ENCODE peak calls at places on chromosomes 6 and 20, in four cellular contexts. K is bronchial epithelial cell, X is cardiac muscle cell, F is astrocyte of the spinal cord. I is an unnamed sample.
A peak's percentile ranks its signal among the peaks of the same experiment; 100 is the strongest.

GRCh38 chr6:45714795-45715507 is 300.7 kb downstream of the CLIC5 start:
- DNase-seq in K (peak; percentile 77), X (peak; percentile 91), F (peak; percentile 90), I (peak; percentile 63)

GRCh38 chr6:87918461-87918941 is 129.1 kb upstream of the SPACA1 start:
- DNase-seq in K (peak; percentile 25), X (no peak), F (no peak), I (no peak)

GRCh38 chr20:35886537-35886936 is 67.8 kb downstream of the SCAND1 start:
- DNase-seq in K (no peak), X (no peak), F (no peak), I (no peak)

GRCh38 chr20:53654932-53655674 is 61.5 kb upstream of the ZNF217 start:
- DNase-seq in K (peak; percentile 53), X (no peak), F (no peak), I (no peak)

GRCh38 chr6:6201200-6201599 is 119.3 kb downstream of the F13A1 start:
- DNase-seq in K (no peak), X (no peak), F (no peak), I (no peak)

GRCh38 chr20:47278907-47279348 is 77.6 kb downstream of the ZMYND8 start:
- DNase-seq in K (peak; percentile 21), X (peak; percentile 33), F (peak; percentile 45), I (no peak)

GRCh38 chr6:3628143-3628840 is 123.2 kb downstream of the PXDC1 start:
- DNase-seq in K (no peak), X (no peak), F (no peak), I (no peak)

GRCh38 chr20:4626228-4626627 is 95.5 kb upstream of the PRND start:
- DNase-seq in K (no peak), X (no peak), F (no peak), I (no peak)

GRCh38 chr20:57809661-57810172 is 99.9 kb upstream of the PMEPA1 start:
- DNase-seq in K (peak; percentile 43), X (no peak), F (no peak), I (no peak)

GRCh38 chr6:1663511-1663910 is 53.8 kb downstream of the FOXC1 start:
- DNase-seq in K (no peak), X (no peak), F (no peak), I (no peak)

GRCh38 chr6:155591741-155592140 is 136.1 kb upstream of the NOX3 start:
- DNase-seq in K (no peak), X (no peak), F (no peak), I (no peak)

GRCh38 chr6:112636650-112637260 is 289.6 kb downstream of the RFPL4B start:
- DNase-seq in K (peak; percentile 32), X (no peak), F (peak; percentile 79), I (peak; percentile 55)

GRCh38 chr6:127878115-127878514 is 22.7 kb downstream of the THEMIS start:
- DNase-seq in K (no peak), X (no peak), F (no peak), I (no peak)

GRCh38 chr6:127877231-127877630 is 23.6 kb downstream of the THEMIS start:
- DNase-seq in K (no peak), X (peak; percentile 6), F (no peak), I (no peak)

GRCh38 chr6:127880452-127880851 is 20.4 kb downstream of the THEMIS start:
- DNase-seq in K (no peak), X (no peak), F (no peak), I (no peak)

GRCh38 chr6:127879685-127880084 is 21.2 kb downstream of the THEMIS start:
- DNase-seq in K (no peak), X (peak; percentile 42), F (peak; percentile 15), I (no peak)
- H3K4me3 ChIP-seq in K (no peak overlapping the region), X (no peak overlapping the region), F (peak overlapping the region; percentile 6), I (peak overlapping the region; percentile 6)

DNA sequence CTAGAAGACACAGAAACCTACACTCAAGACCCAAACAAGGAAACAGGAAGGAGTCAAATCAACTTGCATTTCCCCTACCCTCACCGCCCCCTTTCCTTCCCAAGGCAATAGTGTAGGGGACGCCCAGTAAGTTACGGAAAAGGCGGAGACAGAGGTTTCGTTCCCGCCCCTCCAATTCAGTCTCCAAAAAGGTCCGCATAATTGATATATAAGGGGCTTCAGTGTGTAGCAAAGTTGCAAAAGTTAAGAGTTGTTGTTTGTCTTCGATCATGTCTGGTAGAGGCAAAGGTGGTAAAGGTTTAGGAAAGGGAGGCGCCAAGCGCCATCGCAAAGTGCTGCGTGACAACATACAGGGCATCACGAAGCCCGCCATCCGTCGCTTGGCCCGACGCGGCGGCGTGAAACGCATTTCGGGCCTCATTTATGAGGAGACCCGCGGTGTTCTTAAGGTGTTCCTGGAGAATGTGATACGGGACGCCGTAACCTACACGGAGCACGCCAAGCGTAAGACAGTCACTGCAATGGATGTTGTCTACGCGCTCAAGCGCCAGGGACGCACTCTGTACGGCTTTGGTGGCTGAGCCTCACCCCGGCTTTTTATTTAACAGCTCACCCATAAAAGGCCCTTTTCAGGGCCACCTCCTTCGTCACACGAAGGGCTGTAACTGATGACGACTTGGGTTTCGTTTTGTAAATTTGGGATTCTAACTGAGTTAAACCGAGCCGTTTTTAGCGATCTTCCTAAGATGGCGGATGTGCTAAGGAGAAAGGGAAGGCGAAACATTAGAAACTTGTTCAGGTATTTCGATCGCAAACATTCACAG is 124.6 kb upstream of the BTN3A2 start:
- DNase-seq in K (peak; percentile 55), X (peak; percentile 98), F (peak; percentile 94), I (peak; percentile 73)
- H3K4me3 ChIP-seq in K (peak overlapping the region; percentile 59), X (peak overlapping the region; percentile 46), F (peak overlapping the region; percentile 66), I (peak overlapping the region; percentile 66)

GRCh38 chr6:39035689-39036088 is 12.9 kb upstream of the GLP1R start:
- DNase-seq in K (no peak), X (no peak), F (no peak), I (no peak)
- H3K4me3 ChIP-seq in K (no peak overlapping the region), X (no peak overlapping the region), F (no peak overlapping the region), I (no peak overlapping the region)

DNA sequence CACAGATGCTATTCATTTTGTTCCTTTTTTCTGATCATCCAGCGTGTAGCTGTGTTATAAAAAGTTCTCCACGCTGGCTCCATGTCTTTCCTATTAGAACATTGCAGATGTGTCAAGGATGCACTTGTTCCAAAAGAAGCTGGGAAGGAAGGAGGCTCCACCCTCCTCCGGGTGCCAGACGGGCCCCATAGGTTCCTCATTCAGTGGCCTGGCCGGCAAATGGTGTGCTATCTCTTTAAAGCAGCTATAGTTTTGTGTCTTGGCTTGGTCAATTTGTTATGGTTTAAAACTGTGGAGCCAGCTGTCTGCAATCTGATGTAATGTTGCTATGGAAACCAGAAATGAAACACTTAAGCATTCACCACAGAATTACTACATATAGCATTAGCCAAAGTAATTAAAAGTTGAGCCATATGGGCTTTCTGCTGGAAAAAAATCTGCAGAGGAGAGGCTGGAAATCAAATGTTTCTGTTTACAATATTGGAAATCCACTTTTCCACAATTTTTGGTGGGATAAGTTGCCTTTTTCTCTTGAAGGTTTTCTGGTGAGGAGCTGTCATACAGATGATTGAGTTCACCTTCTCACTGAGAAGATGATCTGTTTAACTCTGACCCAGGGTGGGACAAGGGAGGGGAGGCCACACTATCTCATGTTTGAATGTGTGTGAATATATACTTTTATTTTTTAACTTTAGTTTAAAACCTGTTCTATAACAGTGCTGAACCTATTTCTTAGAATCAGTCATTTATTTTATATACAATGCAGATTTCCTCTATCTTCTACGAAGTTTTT is 167.3 kb downstream of the SASH1 start:
- DNase-seq in K (peak; percentile 59), X (peak; percentile 96), F (peak; percentile 98), I (peak; percentile 96)
- H3K4me3 ChIP-seq in K (no peak overlapping the region), X (no peak overlapping the region), F (peak overlapping the region; percentile 62), I (peak overlapping the region; percentile 44)

DNA sequence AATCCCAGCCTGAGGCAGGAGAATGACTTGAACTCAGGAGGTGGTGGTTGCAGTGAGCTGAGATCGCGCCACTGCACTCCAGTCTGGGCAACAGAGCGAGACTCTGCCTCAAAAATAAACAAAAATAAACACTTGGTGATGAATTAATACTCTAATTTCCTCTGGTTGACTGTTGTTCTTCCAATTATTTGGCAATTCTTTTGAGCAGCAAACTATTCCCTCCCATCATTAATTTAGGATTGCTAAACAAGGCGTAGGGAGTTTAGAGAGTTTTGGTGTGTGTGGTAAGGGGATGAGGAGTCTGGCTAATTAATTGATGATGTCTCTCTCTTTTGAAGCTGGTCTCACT is 2.7 kb upstream of the ID1 start:
- DNase-seq in K (no peak), X (no peak), F (no peak), I (no peak)
- H3K4me3 ChIP-seq in K (no peak overlapping the region), X (no peak overlapping the region), F (no peak overlapping the region), I (no peak overlapping the region)

GRCh38 chr6:159985296-159985940 is 16.5 kb downstream of the IGF2R start:
- DNase-seq in K (no peak), X (peak; percentile 60), F (no peak), I (no peak)

GRCh38 chr6:159982726-159983506 is 14.0 kb downstream of the IGF2R start:
- DNase-seq in K (no peak), X (peak; percentile 88), F (peak; percentile 30), I (no peak)

GRCh38 chr6:159981591-159982245 is 12.8 kb downstream of the IGF2R start:
- DNase-seq in K (no peak), X (peak; percentile 88), F (peak; percentile 84), I (no peak)

GRCh38 chr6:159984268-159984786 is 15.4 kb downstream of the IGF2R start:
- DNase-seq in K (peak; percentile 91), X (peak; percentile 91), F (peak; percentile 84), I (peak; percentile 53)

GRCh38 chr6:159983641-159984080 is 14.8 kb downstream of the IGF2R start:
- DNase-seq in K (no peak), X (peak; percentile 69), F (peak; percentile 61), I (no peak)
- H3K4me3 ChIP-seq in K (no peak overlapping the region), X (no peak overlapping the region), F (no peak overlapping the region), I (no peak overlapping the region)